ENCODE peak calls at places on chromosomes 16 and 17, in six cellular contexts. C, T, U, Z, I and L are unnamed samples.

GRCh38 chr17:3025421-3026124 is 37.8 kb downstream of the OR1D5 start:
- DNase-seq in C (no peak), T (no peak), U (no peak), Z (no peak), I (no peak), L (no peak)

GRCh38 chr16:14309001-14309886 is 238.1 kb downstream of the MRTFB start:
- DNase-seq in C (peak), T (no peak), U (no peak), Z (no peak), I (peak), L (no peak)

GRCh38 chr16:15829460-15829859 is 27.4 kb downstream of the MYH11 start:
- DNase-seq in C (peak), T (no peak), U (no peak), Z (no peak), I (no peak), L (no peak)

GRCh38 chr17:47278561-47278960 is 24.9 kb downstream of the ITGB3 start:
- DNase-seq in C (no peak), T (no peak), U (no peak), Z (no peak), I (no peak), L (no peak)

GRCh38 chr16:87657621-87658192 is 55.4 kb downstream of the JPH3 start:
- DNase-seq in C (no peak), T (peak), U (no peak), Z (peak), I (peak), L (no peak)

GRCh38 chr17:40950176-40950575 is 12.7 kb upstream of the KRT23 start:
- DNase-seq in C (no peak), T (no peak), U (no peak), Z (no peak), I (no peak), L (no peak)

GRCh38 chr17:61251939-61252865 is 147.4 kb upstream of the TBX2 start:
- DNase-seq in C (peak), T (no peak), U (peak), Z (peak), I (no peak), L (peak)

GRCh38 chr16:72149676-72150464 is 22.1 kb downstream of the PMFBP1 start:
- DNase-seq in C (no peak), T (no peak), U (no peak), Z (no peak), I (no peak), L (no peak)

GRCh38 chr17:45973099-45973838 is 25.8 kb upstream of the STH start:
- DNase-seq in C (no peak), T (no peak), U (no peak), Z (no peak), I (no peak), L (no peak)

GRCh38 chr16:53775821-53776431 is 72.0 kb downstream of the FTO start:
- DNase-seq in C (peak), T (no peak), U (peak), Z (peak), I (no peak), L (peak)

GRCh38 chr16:85156869-85157268 is 44.6 kb upstream of the CIBAR2 start:
- DNase-seq in C (no peak), T (no peak), U (no peak), Z (no peak), I (no peak), L (no peak)

GRCh38 chr16:85159226-85159980 is 47.1 kb upstream of the CIBAR2 start:
- DNase-seq in C (peak), T (no peak), U (no peak), Z (no peak), I (no peak), L (no peak)

GRCh38 chr16:85157372-85157771 is 45.1 kb upstream of the CIBAR2 start:
- DNase-seq in C (no peak), T (no peak), U (no peak), Z (no peak), I (no peak), L (no peak)

GRCh38 chr16:85158702-85159225 is 46.5 kb upstream of the CIBAR2 start:
- DNase-seq in C (no peak), T (no peak), U (no peak), Z (no peak), I (no peak), L (no peak)

DNA sequence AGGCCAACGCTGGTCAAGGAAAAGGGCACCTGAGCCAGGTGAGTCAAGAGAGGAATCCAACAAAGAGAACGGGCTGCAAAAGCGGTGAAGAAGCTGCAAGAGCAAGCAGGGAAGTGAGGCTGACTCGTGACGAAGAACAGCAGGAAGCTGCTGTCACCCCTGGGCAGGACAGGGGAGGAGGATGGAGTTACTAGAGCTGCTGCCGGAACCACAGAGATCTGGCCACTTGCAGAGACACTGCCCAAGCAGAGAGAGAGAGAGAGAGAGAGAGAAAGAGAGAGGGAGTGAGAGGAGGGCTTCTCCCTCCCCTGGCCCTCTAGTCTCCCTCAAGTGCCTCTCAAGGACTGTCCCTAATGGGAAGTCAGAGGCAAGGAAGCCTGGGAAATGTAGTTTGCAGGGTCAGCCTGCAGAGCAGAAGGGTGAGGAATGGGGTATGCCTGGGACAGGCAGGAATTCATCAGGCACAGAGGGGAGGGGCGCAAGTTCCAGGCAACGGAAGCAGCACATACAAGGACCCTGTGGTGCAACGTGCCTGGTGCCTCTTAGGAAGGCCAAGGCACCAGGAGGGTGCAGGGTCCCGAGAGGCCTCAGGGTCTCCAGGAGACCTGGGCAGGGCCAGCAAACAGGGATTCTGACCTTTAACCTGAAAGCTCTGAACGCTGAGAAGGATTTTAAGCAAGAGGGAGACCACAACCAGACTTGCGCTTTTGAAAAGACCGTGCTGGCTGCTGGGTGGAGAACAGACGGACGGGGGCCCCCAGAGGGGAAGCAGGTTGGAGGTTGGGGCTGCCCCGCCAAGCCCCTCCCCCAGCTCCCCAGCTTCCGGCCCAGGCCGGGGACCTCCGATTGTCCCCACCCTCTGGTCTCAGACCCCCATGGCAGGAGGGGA is 45.8 kb upstream of the CIBAR2 start:
- DNase-seq in C (no peak), T (peak), U (no peak), Z (no peak), I (no peak), L (no peak)
- H3K4me3 ChIP-seq in C (no peak), T (no peak), U (no peak), Z (no peak), I (no peak), L (no peak)

GRCh38 chr16:51535591-51535990 is 384.5 kb upstream of the SALL1 start:
- DNase-seq in C (no peak), T (no peak), U (no peak), Z (no peak), I (no peak), L (no peak)
- TF ChIP-seq CTCF in C (no peak), T (no peak), U (no peak), Z (no peak), I (no peak), L (no peak)

DNA sequence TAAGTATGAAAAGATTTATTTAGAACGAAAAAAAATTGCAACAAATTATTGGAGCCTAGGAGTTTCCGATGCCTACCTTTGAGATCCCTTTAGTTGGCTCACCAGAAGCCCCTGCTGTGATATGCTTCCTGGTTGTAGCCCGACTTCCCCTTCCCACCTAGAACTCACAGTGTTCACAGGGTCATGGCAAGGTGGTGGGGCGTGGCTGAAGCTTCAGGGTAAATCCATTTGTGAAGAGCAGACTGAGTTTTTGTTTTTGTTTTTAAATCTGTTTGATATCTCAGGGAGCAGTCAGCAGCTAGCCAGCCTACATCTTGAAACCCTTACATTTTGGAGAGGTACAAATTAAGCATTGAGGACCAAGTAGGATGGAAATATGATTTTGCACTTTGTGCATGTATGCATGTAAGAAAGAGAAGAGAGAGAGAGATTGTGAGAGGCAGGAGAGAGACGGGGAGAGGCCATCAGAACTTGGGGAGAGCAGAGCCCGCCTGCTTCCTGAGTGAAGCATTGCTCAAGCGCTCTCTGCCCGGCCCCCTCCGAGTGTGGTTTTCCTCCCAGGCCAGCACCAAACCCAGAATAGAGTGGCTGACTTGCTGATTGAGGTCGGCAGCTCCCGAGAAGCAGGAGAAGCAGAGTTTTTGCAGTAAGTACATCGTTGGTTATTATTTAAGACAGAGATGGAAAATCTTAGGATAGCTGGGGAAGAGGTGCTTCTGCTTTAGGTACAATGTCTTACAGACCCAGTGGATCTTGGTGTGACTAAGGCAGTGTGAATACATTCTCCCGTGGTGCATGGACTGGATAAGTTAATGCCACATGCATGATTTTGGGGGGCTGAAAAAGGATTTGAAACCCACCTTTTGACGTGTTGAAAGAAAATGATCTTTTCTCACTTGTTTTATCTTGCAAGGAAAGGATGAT is 64.2 kb downstream of the SPECC1 start:
- DNase-seq in C (peak), T (no peak), U (peak), Z (no peak), I (no peak), L (no peak)
- H3K4me3 ChIP-seq in C (peak), T (no peak), U (no peak), Z (no peak), I (no peak), L (no peak)

GRCh38 chr16:60905806-60906205 is 1130.4 kb downstream of the CDH8 start:
- DNase-seq in C (no peak), T (no peak), U (no peak), Z (no peak), I (no peak), L (peak)
- TF ChIP-seq CTCF in C (no peak), T (no peak), U (no peak), Z (no peak), I (no peak), L (no peak)